ENCODE peak calls at places on chromosome 22, in seven cellular contexts. N is HAP-1; M is brain microvascular endothelial cell; C is RCC 7860; T is stimulated activated CD4-positive, alpha-beta T cell treated with anti-CD3 and anti-CD28 coated beads, Interleukin-1b, Interleukin-23, amount 100 ng/mL, for 24 hours; Q is glutamatergic neuron; Z is T-helper 2 cell treated with Interferon-gamma antibody and Interleukin-4, amounts not matched to agents 5 μg/mL and 100 μg/mL, for 36 hours. P is an unnamed sample.

GRCh38 chr22:23604939-23605712 is 25.0 kb upstream of the IGLL1 start:
- DNase-seq in N (no peak), M (no peak), C (no peak), T (no peak), Q (no peak), Z (no peak), P (no peak)

GRCh38 chr22:31126128-31126868 is 3.5 kb downstream of the INPP5J start:
- DNase-seq in N (no peak), M (no peak), C (no peak), T (no peak), Q (no peak), Z (no peak), P (no peak)

GRCh38 chr22:29062286-29062949 is 787 bp upstream of the C22orf31 start:
- DNase-seq in N (no peak), M (no peak), C (no peak), T (no peak), Q (no peak), Z (no peak), P (no peak)

GRCh38 chr22:33000342-33001280 is 57.6 kb downstream of the SYN3 start:
- DNase-seq in N (peak), M (peak), C (no peak), T (peak), Q (peak), Z (no peak), P (peak)

GRCh38 chr22:46767249-46767985 is 5.0 kb downstream of the TBC1D22A start:
- DNase-seq in N (no peak), M (no peak), C (no peak), T (no peak), Q (no peak), Z (no peak), P (no peak)

GRCh38 chr22:33210129-33210784 is 152.1 kb upstream of the SYN3 start:
- DNase-seq in N (peak), M (peak), C (peak), T (peak), Q (peak), Z (no peak), P (peak)

GRCh38 chr22:28328751-28329150 is 350.9 kb downstream of the TTC28 start:
- DNase-seq in N (no peak), M (no peak), C (no peak), T (no peak), Q (no peak), Z (no peak), P (no peak)

GRCh38 chr22:49329636-49330035 is 498.0 kb downstream of the BRD1 start:
- DNase-seq in N (no peak), M (no peak), C (no peak), T (no peak), Q (no peak), Z (no peak), P (no peak)

GRCh38 chr22:23833017-23833795 is 5.6 kb downstream of the DERL3 start:
- DNase-seq in N (no peak), M (no peak), C (no peak), T (no peak), Q (no peak), Z (no peak), P (no peak)

GRCh38 chr22:19958083-19959042 is 16.7 kb upstream of the TXNRD2 start:
- DNase-seq in N (no peak), M (no peak), C (no peak), T (no peak), Q (peak), Z (no peak), P (no peak)

GRCh38 chr22:38177926-38178604 is 3.6 kb downstream of the PLA2G6 start:
- DNase-seq in N (peak), M (peak), C (peak), T (no peak), Q (no peak), Z (no peak), P (peak)

GRCh38 chr22:39109361-39109760 is 12.3 kb downstream of the APOBEC3H start:
- DNase-seq in N (no peak), M (no peak), C (no peak), T (no peak), Q (no peak), Z (no peak), P (no peak)